ENCODE peak calls at places on chromosomes 4 and X, in seven cellular contexts. G, O, R, V, X, I and U are unnamed samples.
A peak's percentile ranks its signal among the peaks of the same experiment; 100 is the strongest.

GRCh38 chr4:112266823-112267222 is 18.9 kb downstream of the TIFA start:
- DNase-seq in X (no peak), I (no peak), O (no peak), G (no peak), R (peak; percentile 18), V (peak; percentile 38), U (no peak)

GRCh38 chrX:107708762-107709161 is 66.8 kb downstream of the TSC22D3 start:
- DNase-seq in V (no peak), I (no peak), O (no peak), R (no peak), X (no peak), G (no peak), U (no peak)

GRCh38 chr4:123200417-123200945 is 196.1 kb upstream of the SPRY1 start:
- DNase-seq in O (no peak), G (no peak), V (no peak), X (no peak), R (no peak), I (no peak), U (no peak)

GRCh38 chr4:57270350-57270749 is 160.2 kb upstream of the IGFBP7 start:
- DNase-seq in I (no peak), V (no peak), X (no peak), R (peak; percentile 32), G (no peak), O (no peak), U (no peak)

GRCh38 chrX:68696267-68696666 is 48.8 kb downstream of the STARD8 start:
- DNase-seq in R (no peak), O (no peak), V (no peak), I (no peak), G (no peak), X (no peak), U (no peak)

GRCh38 chrX:130174051-130174704 is 2.4 kb downstream of the RAB33A start:
- DNase-seq in O (no peak), X (no peak), V (peak; percentile 36), G (no peak), R (peak; percentile 71), I (no peak), U (no peak)

GRCh38 chr4:14726441-14727405 is 275.6 kb upstream of the CPEB2 start:
- DNase-seq in V (no peak), R (no peak), I (no peak), O (no peak), G (no peak), X (no peak), U (no peak)

GRCh38 chr4:108890491-108890890 is 127.6 kb upstream of the ETNPPL start:
- DNase-seq in R (no peak), X (no peak), G (no peak), V (no peak), O (no peak), I (no peak), U (no peak)

GRCh38 chrX:72019487-72019886 is 108.8 kb downstream of the NHSL2 start:
- DNase-seq in I (no peak), X (no peak), G (no peak), O (no peak), V (no peak), R (no peak), U (no peak)

GRCh38 chr4:45438047-45438446 is 685.8 kb downstream of the GABRG1 start:
- DNase-seq in R (no peak), X (no peak), V (peak; percentile 3), O (no peak), I (no peak), G (no peak), U (no peak)

GRCh38 chr4:118345813-118346212 is 7.0 kb downstream of the PRSS12 start:
- DNase-seq in G (no peak), X (no peak), I (no peak), V (no peak), O (no peak), R (no peak), U (no peak)

GRCh38 chrX:138191998-138192397 is 519.5 kb downstream of the FGF13 start:
- DNase-seq in X (peak; percentile 36), G (no peak), R (peak; percentile 22), I (no peak), V (peak; percentile 22), O (no peak), U (peak; percentile 47)

GRCh38 chr4:140662082-140662869 is 93.5 kb upstream of the UCP1 start:
- DNase-seq in G (no peak), I (no peak), R (no peak), O (no peak), V (no peak), X (no peak), U (no peak)

GRCh38 chr4:24042094-24042493 is 152.2 kb upstream of the PPARGC1A start:
- DNase-seq in I (no peak), R (peak; percentile 75), X (no peak), O (no peak), G (no peak), V (no peak), U (no peak)

GRCh38 chr4:168978001-168978700 is 31.9 kb downstream of the CBR4 start:
- DNase-seq in R (peak; percentile 33), V (no peak), X (no peak), I (no peak), G (no peak), O (no peak), U (no peak)

GRCh38 chrX:112785323-112785722 is 55.3 kb downstream of the AMOT start:
- DNase-seq in V (no peak), G (no peak), X (no peak), O (no peak), I (no peak), R (no peak), U (no peak)

GRCh38 chrX:115948018-115948923 is 222.3 kb upstream of the AGTR2 start:
- DNase-seq in X (no peak), V (no peak), O (no peak), G (no peak), I (no peak), R (no peak), U (no peak)

GRCh38 chr4:499563-499962 is 553 bp downstream of the PIGG start:
- DNase-seq in I (no peak), X (no peak), G (no peak), R (no peak), V (no peak), O (no peak), U (no peak)

GRCh38 chr4:67327245-67327860 is 217.9 kb downstream of the CENPC start:
- DNase-seq in X (peak; percentile 86), G (peak; percentile 12), R (peak; percentile 82), I (peak; percentile 2), V (peak; percentile 57), O (peak; percentile 42), U (peak; percentile 78)

GRCh38 chr4:4376074-4376473 is 10.8 kb upstream of the NSG1 start:
- DNase-seq in V (no peak), G (no peak), R (no peak), I (no peak), X (no peak), O (no peak), U (no peak)

GRCh38 chrX:87526281-87526680 is 8.7 kb downstream of the KLHL4 start:
- DNase-seq in R (no peak), I (no peak), X (no peak), O (no peak), G (no peak), V (no peak), U (no peak)

GRCh38 chrX:42732506-42732905 is 45.5 kb downstream of the PPP1R2C start:
- DNase-seq in G (no peak), I (no peak), X (no peak), O (no peak), V (no peak), R (no peak), U (no peak)

GRCh38 chr4:82493721-82494425 is 63.5 kb downstream of the ENOPH1 start:
- DNase-seq in I (no peak), O (no peak), G (no peak), X (no peak), V (no peak), R (peak; percentile 51), U (no peak)

GRCh38 chr4:16890651-16891050 is 7.8 kb downstream of the LDB2 start:
- DNase-seq in R (no peak), I (no peak), X (no peak), G (no peak), V (no peak), O (peak; percentile 19), U (no peak)

GRCh38 chr4:88018471-88018870 is 11.0 kb downstream of the PKD2 start:
- DNase-seq in X (no peak), G (no peak), R (peak; percentile 80), I (no peak), V (peak; percentile 82), O (no peak), U (peak; percentile 47)

GRCh38 chrX:103063918-103064434 is at the start of gene BEX1:
- DNase-seq in I (no peak), X (peak; percentile 62), O (no peak), R (peak; percentile 21), G (no peak), V (peak; percentile 6), U (peak; percentile 90)

GRCh38 chr4:140497776-140498636 is at the start of gene MGAT4D:
- DNase-seq in O (no peak), I (no peak), V (no peak), G (no peak), R (peak; percentile 47), X (peak; percentile 74), U (no peak)

GRCh38 chr4:149719357-149719756 is 96.3 kb downstream of the IQCM start:
- DNase-seq in X (no peak), I (no peak), O (no peak), G (no peak), R (no peak), V (no peak), U (no peak)

GRCh38 chr4:169922632-169923276 is 103.4 kb downstream of the MFAP3L start:
- DNase-seq in O (no peak), X (no peak), R (no peak), I (no peak), V (no peak), G (no peak), U (peak; percentile 36)

GRCh38 chr4:121070696-121071639 is 1.4 kb downstream of the NDNF start:
- DNase-seq in R (peak; percentile 71), I (no peak), X (peak; percentile 39), G (no peak), O (peak; percentile 17), V (no peak), U (no peak)

GRCh38 chr4:152037435-152037834 is 276.6 kb upstream of the GATB start:
- DNase-seq in I (no peak), X (no peak), O (no peak), V (no peak), R (no peak), G (no peak), U (no peak)

GRCh38 chr4:153467154-153467896 is 1.2 kb downstream of the TMEM131L start:
- DNase-seq in V (peak; percentile 15), I (peak; percentile 12), O (peak; percentile 51), X (peak; percentile 77), G (peak; percentile 50), R (peak; percentile 30), U (peak; percentile 27)

GRCh38 chrX:119826399-119826959 is 26.3 kb downstream of the UPF3B start:
- DNase-seq in I (no peak), R (peak; percentile 9), X (no peak), V (no peak), G (no peak), O (no peak), U (no peak)

GRCh38 chrX:150410513-150410912 is 47.4 kb downstream of the MAMLD1 start:
- DNase-seq in V (no peak), O (peak; percentile 1), R (no peak), I (no peak), X (no peak), G (no peak), U (no peak)

GRCh38 chr4:125432078-125432477 is 117.3 kb downstream of the FAT4 start:
- DNase-seq in O (no peak), I (no peak), R (no peak), G (no peak), X (peak; percentile 57), V (peak; percentile 14), U (peak; percentile 60)

GRCh38 chr4:172554588-172554987 is 614.0 kb upstream of the GALNT7 start:
- DNase-seq in X (no peak), R (no peak), O (no peak), V (no peak), I (no peak), G (no peak), U (no peak)